ENCODE peak calls at places on chromosomes 12 and 14, in ten cellular contexts. M is pancreas, X is thoracic aorta, W is A549, E is DND-41, D is brain microvascular endothelial cell, S is IMR-90, I is left ventricle myocardium inferior, K is heart left ventricle, F is tibial artery. Z is an unnamed sample.

GRCh38 chr14:68807148-68807600 is 14.3 kb upstream of the ZFP36L1 start:
- DNase-seq in M (peak), X (no peak), W (peak), E (no peak), D (no peak), S (peak), I (peak), K (peak), F (peak), Z (peak)

GRCh38 chr14:60646202-60646886 is 2.9 kb downstream of the SIX1 start:
- DNase-seq in M (no peak), X (no peak), W (no peak), E (no peak), D (no peak), S (no peak), I (no peak), K (no peak), F (no peak), Z (peak)

GRCh38 chr12:9742665-9743064 is 9.8 kb upstream of the CLECL1 start:
- DNase-seq in M (no peak), X (no peak), W (no peak), E (no peak), D (no peak), S (no peak), I (no peak), K (no peak), F (no peak), Z (no peak)

GRCh38 chr12:42987216-42987631 is 397.7 kb upstream of the PRICKLE1 start:
- DNase-seq in M (no peak), X (no peak), W (no peak), E (no peak), D (no peak), S (no peak), I (no peak), K (no peak), F (no peak), Z (no peak)

GRCh38 chr12:122152754-122153153 is 21.3 kb downstream of the IL31 start:
- DNase-seq in M (no peak), X (no peak), W (no peak), E (no peak), D (no peak), S (no peak), I (no peak), K (no peak), F (no peak), Z (no peak)

GRCh38 chr12:122974892-122975789 is at the start of gene OGFOD2:
- DNase-seq in M (peak), X (peak), W (peak), E (peak), D (peak), S (peak), I (peak), K (peak), F (peak), Z (peak)

GRCh38 chr14:77208266-77208978 is 26.8 kb downstream of the TMEM63C start:
- DNase-seq in M (peak), X (no peak), W (peak), E (peak), D (peak), S (peak), I (peak), K (peak), F (peak), Z (peak)

GRCh38 chr14:99234982-99235491 is 37.0 kb downstream of the BCL11B start:
- DNase-seq in M (no peak), X (no peak), W (no peak), E (no peak), D (no peak), S (no peak), I (no peak), K (no peak), F (no peak), Z (no peak)

GRCh38 chr12:34219046-34219770 is 196.9 kb downstream of the ALG10 start:
- DNase-seq in M (no peak), X (no peak), W (no peak), E (no peak), D (no peak), S (peak), I (no peak), K (no peak), F (no peak), Z (no peak)

GRCh38 chr12:68367903-68368302 is 35.7 kb upstream of the MDM1 start:
- DNase-seq in M (no peak), X (no peak), W (peak), E (no peak), D (peak), S (no peak), I (no peak), K (no peak), F (no peak), Z (no peak)

GRCh38 chr12:3101309-3102022 is 24.3 kb downstream of the TSPAN9 start:
- DNase-seq in M (no peak), X (no peak), W (no peak), E (no peak), D (no peak), S (peak), I (no peak), K (no peak), F (no peak), Z (no peak)

GRCh38 chr12:130104114-130104513 is 58.1 kb upstream of the FZD10 start:
- DNase-seq in M (no peak), X (no peak), W (no peak), E (no peak), D (no peak), S (no peak), I (no peak), K (no peak), F (no peak), Z (no peak)

GRCh38 chr12:132685400-132685799 is 1.7 kb downstream of the POLE start:
- DNase-seq in M (no peak), X (no peak), W (no peak), E (no peak), D (no peak), S (no peak), I (no peak), K (no peak), F (no peak), Z (no peak)

GRCh38 chr14:68924392-68925158 is 54.5 kb downstream of the ACTN1 start:
- DNase-seq in M (no peak), X (peak), W (no peak), E (no peak), D (no peak), S (no peak), I (peak), K (peak), F (no peak), Z (peak)

GRCh38 chr12:54479421-54479820 is 6.0 kb upstream of the GTSF1 start:
- DNase-seq in M (no peak), X (no peak), W (no peak), E (no peak), D (peak), S (peak), I (no peak), K (no peak), F (no peak), Z (peak)

GRCh38 chr14:62329427-62329826 is 567.2 kb downstream of the SNAPC1 start:
- DNase-seq in M (no peak), X (no peak), W (no peak), E (no peak), D (no peak), S (peak), I (no peak), K (no peak), F (no peak), Z (no peak)

GRCh38 chr12:93197067-93197593 is 180.6 kb upstream of the NUDT4 start:
- DNase-seq in M (no peak), X (no peak), W (peak), E (no peak), D (no peak), S (peak), I (no peak), K (no peak), F (no peak), Z (no peak)

GRCh38 chr14:75825147-75825592 is 156.6 kb downstream of the TGFB3 start:
- DNase-seq in M (no peak), X (no peak), W (no peak), E (no peak), D (no peak), S (no peak), I (no peak), K (no peak), F (no peak), Z (no peak)

GRCh38 chr14:100736269-100737180 is 9.8 kb downstream of the DLK1 start:
- DNase-seq in M (peak), X (no peak), W (no peak), E (no peak), D (no peak), S (no peak), I (no peak), K (peak), F (peak), Z (no peak)
- H3K4me3 ChIP-seq in M (no peak), X (no peak), W (no peak), E (no peak), D (no peak), S (no peak), I (no peak), K (no peak), F (no peak), Z (no peak)

GRCh38 chr14:41642402-41643195 is 35.9 kb downstream of the LRFN5 start:
- DNase-seq in M (no peak), X (no peak), W (no peak), E (no peak), D (no peak), S (no peak), I (no peak), K (no peak), F (no peak), Z (peak)

GRCh38 chr14:41641690-41642089 is 35.0 kb downstream of the LRFN5 start:
- DNase-seq in M (no peak), X (no peak), W (no peak), E (no peak), D (no peak), S (no peak), I (no peak), K (no peak), F (no peak), Z (no peak)

DNA sequence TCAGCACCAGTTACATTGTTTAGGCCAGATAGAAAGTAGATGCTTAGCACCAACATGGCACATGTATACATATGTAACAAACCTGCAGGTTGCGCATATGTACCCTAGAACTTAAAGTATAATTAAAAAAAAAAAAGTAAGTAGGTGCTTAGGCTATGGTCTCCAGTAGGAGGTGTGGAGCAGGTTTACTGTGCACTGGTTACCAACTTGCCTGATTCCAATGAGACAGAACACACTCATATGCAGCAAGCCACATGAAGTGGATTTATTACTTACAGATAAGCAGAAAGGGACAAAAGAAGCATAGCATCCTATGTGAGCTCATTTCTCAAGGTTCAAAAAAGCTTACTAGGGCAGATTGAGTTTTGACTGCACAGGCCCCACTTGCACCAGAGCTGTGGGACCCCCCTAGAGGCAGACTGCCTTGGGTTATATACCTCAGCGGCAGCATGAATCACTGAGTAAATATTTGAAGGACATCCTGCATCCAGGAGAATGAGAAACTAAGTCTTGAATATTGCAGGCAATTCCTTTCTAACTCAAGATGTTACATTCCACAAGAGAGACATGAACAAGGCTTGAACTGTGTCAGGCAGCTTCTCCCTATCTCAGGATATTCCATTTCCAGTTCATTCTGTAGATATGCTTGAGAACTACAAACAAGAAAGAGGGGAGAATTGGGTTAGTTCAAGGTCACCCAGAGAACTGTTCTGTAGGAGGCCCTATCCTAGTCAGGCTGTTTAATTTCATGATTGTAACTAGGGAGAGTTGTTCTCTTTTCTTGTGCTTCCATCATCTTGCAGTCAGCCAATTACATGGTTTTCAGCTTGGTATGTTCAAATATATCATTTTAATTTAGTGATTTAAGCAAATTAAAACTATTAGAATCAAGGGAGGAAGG is 30.1 kb downstream of the LRFN5 start:
- DNase-seq in M (no peak), X (no peak), W (peak), E (no peak), D (no peak), S (peak), I (no peak), K (no peak), F (no peak), Z (no peak)
- H3K27ac ChIP-seq in M (no peak), X (no peak), W (no peak), E (no peak), D (no peak), S (no peak), I (no peak), K (no peak), F (no peak), Z (no peak)

GRCh38 chr12:113422929-113423669 is 919 bp downstream of the SDSL start:
- DNase-seq in M (no peak), X (no peak), W (no peak), E (no peak), D (no peak), S (peak), I (no peak), K (no peak), F (no peak), Z (peak)
- H3K4me3 ChIP-seq in M (peak), X (peak), W (peak), E (no peak), D (peak), S (peak), I (peak), K (peak), F (peak), Z (peak)

DNA sequence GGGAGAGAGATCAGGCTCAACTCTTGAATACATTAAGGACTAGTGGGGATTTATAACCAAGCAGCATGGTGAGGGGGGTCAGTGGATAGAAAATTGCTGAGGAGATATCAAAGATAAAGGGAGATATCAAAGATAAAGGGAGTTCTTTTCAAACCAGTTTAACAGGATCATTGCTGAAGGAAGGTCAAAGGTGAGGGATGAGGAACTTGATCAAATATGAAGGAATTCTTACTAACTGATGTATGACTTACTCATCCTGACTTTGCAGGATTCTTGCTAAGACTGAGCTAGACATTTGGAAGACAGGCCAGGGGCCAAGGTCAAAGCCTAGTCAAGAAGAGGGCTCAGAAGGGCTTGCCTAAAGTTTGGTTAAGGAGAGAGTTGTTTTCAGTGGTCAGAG is 4.8 kb downstream of the ABHD4 start:
- DNase-seq in M (no peak), X (no peak), W (peak), E (no peak), D (peak), S (peak), I (no peak), K (no peak), F (no peak), Z (no peak)
- H3K27ac ChIP-seq in M (no peak), X (no peak), W (peak), E (no peak), D (no peak), S (no peak), I (no peak), K (no peak), F (no peak), Z (no peak)

GRCh38 chr14:92254786-92255185 is 68.2 kb upstream of the SLC24A4 start:
- DNase-seq in M (no peak), X (no peak), W (no peak), E (no peak), D (peak), S (peak), I (peak), K (peak), F (peak), Z (no peak)
- H3K4me3 ChIP-seq in M (no peak), X (peak), W (no peak), E (no peak), D (no peak), S (no peak), I (peak), K (no peak), F (peak), Z (no peak)

DNA sequence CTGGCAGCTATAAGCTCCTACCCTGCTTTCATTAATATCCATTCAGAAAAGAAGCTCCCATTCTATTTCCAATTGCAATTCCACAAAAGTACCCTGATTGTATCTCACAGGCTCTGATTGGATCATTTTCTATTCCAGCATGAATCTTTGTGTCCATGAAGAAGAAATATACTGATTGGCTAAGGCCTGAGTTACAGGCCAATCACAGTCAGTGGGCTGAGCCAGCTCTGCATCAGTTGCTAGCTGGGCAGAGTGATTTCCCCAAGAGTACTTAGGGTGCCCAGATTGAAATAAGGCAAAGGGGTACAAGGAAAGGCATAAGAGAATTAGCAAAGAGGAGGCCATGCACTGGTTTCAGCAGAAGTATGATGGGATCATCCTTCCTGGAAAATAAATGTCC is 14.4 kb downstream of the ART4 start:
- DNase-seq in M (no peak), X (no peak), W (peak), E (no peak), D (peak), S (peak), I (no peak), K (no peak), F (no peak), Z (no peak)
- H3K27ac ChIP-seq in M (no peak), X (no peak), W (no peak), E (no peak), D (no peak), S (no peak), I (no peak), K (no peak), F (no peak), Z (no peak)

GRCh38 chr12:131494141-131494733 is 216.7 kb upstream of the SFSWAP start:
- DNase-seq in M (no peak), X (no peak), W (no peak), E (no peak), D (no peak), S (no peak), I (no peak), K (no peak), F (no peak), Z (no peak)
- H3K4me3 ChIP-seq in M (no peak), X (no peak), W (no peak), E (no peak), D (no peak), S (no peak), I (no peak), K (no peak), F (no peak), Z (no peak)

DNA sequence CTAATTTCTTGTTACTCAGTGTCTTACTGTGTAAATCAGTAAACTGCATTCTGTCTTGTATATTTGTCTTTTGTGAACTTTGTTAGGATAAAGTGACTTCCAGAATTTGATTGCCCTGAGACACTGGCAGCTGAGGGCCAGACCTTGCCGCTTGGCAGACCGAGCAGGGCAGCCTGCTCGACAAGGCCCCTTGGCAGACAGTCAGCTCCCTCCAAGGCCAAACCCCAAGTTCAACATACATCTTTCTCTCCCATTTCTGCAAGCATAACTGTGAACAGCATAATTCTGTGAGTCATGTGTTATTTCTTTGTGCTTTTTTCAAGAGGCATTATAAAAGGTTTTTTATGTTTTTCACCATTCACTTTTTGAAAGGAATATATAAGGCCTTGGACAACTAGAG is 39.2 kb upstream of the BMAL2 start:
- DNase-seq in M (peak), X (no peak), W (no peak), E (no peak), D (peak), S (peak), I (peak), K (peak), F (no peak), Z (no peak)
- H3K27ac ChIP-seq in M (peak), X (peak), W (no peak), E (no peak), D (no peak), S (no peak), I (peak), K (peak), F (peak), Z (no peak)

GRCh38 chr12:65728348-65728912 is 95.9 kb upstream of the HMGA2 start:
- DNase-seq in M (no peak), X (no peak), W (no peak), E (no peak), D (no peak), S (no peak), I (no peak), K (no peak), F (no peak), Z (no peak)
- H3K4me3 ChIP-seq in M (no peak), X (no peak), W (no peak), E (no peak), D (peak), S (peak), I (no peak), K (no peak), F (no peak), Z (peak)

GRCh38 chr12:71041481-71041880 is 116.3 kb downstream of the TSPAN8 start:
- DNase-seq in M (no peak), X (no peak), W (no peak), E (no peak), D (no peak), S (no peak), I (no peak), K (no peak), F (no peak), Z (no peak)
- H3K27ac ChIP-seq in M (no peak), X (no peak), W (no peak), E (no peak), D (no peak), S (no peak), I (no peak), K (no peak), F (no peak), Z (no peak)

Z was measured in SJCRH30.